ENCODE peak calls at places on chromosomes 6 and 20, in eight cellular contexts. D is GM23248, S is fibroblast of lung, G is IMR-90, A is mesenchymal stem cell, F is neuronal stem cell, Y is DND-41, K is GM23338. W is an unnamed sample.

GRCh38 chr20:32789896-32790750 is 27.9 kb downstream of the DNMT3B start:
- DNase-seq in D (peak), S (peak), G (peak), A (peak), F (peak), Y (peak), K (peak), W (peak)

GRCh38 chr6:7156666-7157278 is 49.0 kb downstream of the RREB1 start:
- DNase-seq in D (peak), S (peak), G (peak), A (peak), F (no peak), Y (no peak), K (no peak), W (no peak)

GRCh38 chr6:135240711-135241110 is 59.6 kb downstream of the MYB start:
- DNase-seq in D (no peak), S (no peak), G (no peak), A (no peak), F (no peak), Y (no peak), K (no peak), W (no peak)

GRCh38 chr20:50282592-50283241 is 92.1 kb downstream of the CEBPB start:
- DNase-seq in D (no peak), S (no peak), G (no peak), A (no peak), F (no peak), Y (no peak), K (no peak), W (no peak)

GRCh38 chr6:7311920-7312615 is 931 bp downstream of the SSR1 start:
- DNase-seq in D (peak), S (peak), G (peak), A (peak), F (no peak), Y (no peak), K (peak), W (peak)

GRCh38 chr6:158826819-158827501 is 7.8 kb upstream of the EZR start:
- DNase-seq in D (no peak), S (no peak), G (no peak), A (no peak), F (no peak), Y (no peak), K (no peak), W (no peak)

GRCh38 chr6:164150221-164150620 is 735.7 kb downstream of the QKI start:
- DNase-seq in D (no peak), S (no peak), G (no peak), A (no peak), F (peak), Y (no peak), K (no peak), W (no peak)

GRCh38 chr6:44534291-44534690 is 146.8 kb downstream of the CDC5L start:
- DNase-seq in D (peak), S (no peak), G (no peak), A (no peak), F (no peak), Y (no peak), K (no peak), W (no peak)

GRCh38 chr6:80022803-80023202 is 18.4 kb downstream of the TTK start:
- DNase-seq in D (peak), S (peak), G (peak), A (peak), F (no peak), Y (no peak), K (no peak), W (no peak)

GRCh38 chr6:150723857-150724256 is 124.2 kb downstream of the PLEKHG1 start:
- DNase-seq in D (peak), S (peak), G (no peak), A (no peak), F (no peak), Y (no peak), K (no peak), W (peak)

GRCh38 chr6:138226701-138227315 is 8.5 kb upstream of the PBOV1 start:
- DNase-seq in D (peak), S (no peak), G (no peak), A (no peak), F (no peak), Y (no peak), K (no peak), W (no peak)

GRCh38 chr20:461254-462198 is 807 bp downstream of the TBC1D20 start:
- DNase-seq in D (peak), S (peak), G (peak), A (peak), F (peak), Y (peak), K (peak), W (peak)

GRCh38 chr6:3276174-3277167 is 17.7 kb downstream of the PSMG4 start:
- DNase-seq in D (no peak), S (no peak), G (no peak), A (no peak), F (no peak), Y (no peak), K (no peak), W (no peak)

GRCh38 chr20:2775139-2775538 is 25.3 kb downstream of the CPXM1 start:
- DNase-seq in D (no peak), S (no peak), G (no peak), A (no peak), F (no peak), Y (no peak), K (no peak), W (no peak)

GRCh38 chr6:20757761-20758160 is 223.5 kb downstream of the CDKAL1 start:
- DNase-seq in D (peak), S (peak), G (peak), A (no peak), F (no peak), Y (no peak), K (no peak), W (peak)

GRCh38 chr6:37134622-37135191 is 35.2 kb upstream of the PIM1 start:
- DNase-seq in D (peak), S (peak), G (peak), A (peak), F (no peak), Y (no peak), K (no peak), W (peak)

GRCh38 chr6:18148304-18149025 is 6.4 kb downstream of the TPMT start:
- DNase-seq in D (peak), S (peak), G (peak), A (peak), F (no peak), Y (no peak), K (no peak), W (peak)

GRCh38 chr6:147716434-147716833 is 207.9 kb downstream of the SAMD5 start:
- DNase-seq in D (no peak), S (no peak), G (no peak), A (no peak), F (no peak), Y (no peak), K (no peak), W (no peak)

GRCh38 chr6:2921520-2922115 is 18.5 kb upstream of the SERPINB9 start:
- DNase-seq in D (no peak), S (no peak), G (no peak), A (no peak), F (no peak), Y (no peak), K (no peak), W (no peak)

GRCh38 chr20:51023617-51024155 is 779 bp upstream of the KCNG1 start:
- DNase-seq in D (no peak), S (no peak), G (no peak), A (no peak), F (no peak), Y (no peak), K (peak), W (no peak)

GRCh38 chr20:57451759-57452661 is 60.8 kb downstream of the RBM38 start:
- DNase-seq in D (no peak), S (no peak), G (no peak), A (no peak), F (no peak), Y (no peak), K (no peak), W (no peak)

GRCh38 chr20:18138639-18139583 is 1.2 kb downstream of the KAT14 start:
- DNase-seq in D (peak), S (no peak), G (no peak), A (peak), F (no peak), Y (no peak), K (no peak), W (no peak)

GRCh38 chr6:63441266-63441956 is 121.6 kb upstream of the LGSN start:
- DNase-seq in D (no peak), S (no peak), G (no peak), A (no peak), F (no peak), Y (no peak), K (peak), W (no peak)

GRCh38 chr6:113352029-113352801 is 504.9 kb upstream of the MARCKS start:
- DNase-seq in D (peak), S (peak), G (peak), A (peak), F (no peak), Y (no peak), K (no peak), W (peak)

GRCh38 chr6:20946037-20946436 is 411.8 kb downstream of the CDKAL1 start:
- DNase-seq in D (peak), S (peak), G (peak), A (peak), F (no peak), Y (peak), K (peak), W (peak)

GRCh38 chr6:138818496-138819194 is 22.8 kb downstream of the ECT2L start:
- DNase-seq in D (no peak), S (no peak), G (no peak), A (peak), F (no peak), Y (no peak), K (peak), W (peak)

GRCh38 chr6:97663252-97663651 is 380.2 kb upstream of the MMS22L start:
- DNase-seq in D (no peak), S (no peak), G (no peak), A (no peak), F (no peak), Y (no peak), K (no peak), W (no peak)

GRCh38 chr6:63509652-63510352 is 62.5 kb upstream of the LOC128125822 start:
- DNase-seq in D (peak), S (peak), G (peak), A (peak), F (no peak), Y (no peak), K (no peak), W (peak)

GRCh38 chr6:35216412-35216732 is 2.6 kb downstream of the SCUBE3 start:
- DNase-seq in D (no peak), S (no peak), G (no peak), A (no peak), F (no peak), Y (no peak), K (no peak), W (no peak)

GRCh38 chr6:21281366-21281765 is 312.2 kb upstream of the SOX4 start:
- DNase-seq in D (no peak), S (peak), G (no peak), A (peak), F (no peak), Y (no peak), K (no peak), W (no peak)

GRCh38 chr20:22574545-22575086 is 9.8 kb downstream of the FOXA2 start:
- DNase-seq in D (no peak), S (no peak), G (no peak), A (no peak), F (no peak), Y (no peak), K (no peak), W (no peak)

GRCh38 chr20:31951203-31951529 is 680 bp downstream of the PDRG1 start:
- DNase-seq in D (no peak), S (no peak), G (no peak), A (no peak), F (no peak), Y (no peak), K (no peak), W (no peak)

GRCh38 chr6:105137388-105137787 is 42.4 kb downstream of the POPDC3 start:
- DNase-seq in D (peak), S (peak), G (no peak), A (peak), F (no peak), Y (no peak), K (peak), W (peak)

DNA sequence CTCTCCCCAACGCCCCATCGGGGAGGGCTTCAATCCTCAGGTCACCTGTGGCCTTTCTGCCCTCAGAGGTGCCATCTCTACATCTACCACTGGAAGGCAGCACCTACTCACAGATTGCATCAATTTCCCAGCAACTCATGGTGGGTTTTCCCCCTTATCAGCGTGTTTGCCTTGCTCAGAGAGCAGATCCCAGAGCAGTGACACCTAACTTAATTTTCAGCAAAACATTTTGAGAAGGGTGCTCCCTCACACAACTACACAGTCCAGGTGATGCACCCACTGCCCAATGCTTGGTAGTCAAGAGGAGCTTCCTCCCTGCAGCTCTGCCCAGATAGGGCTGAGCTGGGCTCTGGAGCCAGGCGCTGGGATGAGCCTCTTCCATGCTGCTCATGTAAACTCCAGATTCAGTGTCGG is 48.2 kb downstream of the PLG start:
- DNase-seq in D (peak), S (no peak), G (no peak), A (no peak), F (peak), Y (peak), K (peak), W (peak)
- H2AFZ ChIP-seq in D (no peak), S (no peak), G (no peak), A (no peak), F (no peak), Y (no peak), K (peak), W (no peak)

DNA sequence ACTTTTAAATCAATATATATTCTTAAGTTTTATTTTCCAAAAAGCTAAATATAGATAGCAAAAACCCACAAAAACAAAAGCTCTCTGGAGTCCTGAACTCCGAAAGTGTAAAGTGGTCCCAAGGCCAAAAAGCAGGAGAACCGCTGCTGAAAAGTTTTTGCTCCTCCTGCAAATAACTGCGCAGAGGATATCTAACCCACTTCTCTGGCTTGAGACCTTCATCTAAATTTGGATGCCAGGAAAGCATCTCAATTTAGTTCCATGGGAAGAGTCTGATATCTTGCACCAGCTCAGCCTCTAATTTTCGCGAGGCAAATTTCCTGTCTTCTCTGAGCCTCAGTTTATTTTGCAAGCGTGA is 517 bp downstream of the MRPS10 start:
- DNase-seq in D (peak), S (no peak), G (no peak), A (no peak), F (no peak), Y (peak), K (no peak), W (no peak)
- H2AFZ ChIP-seq in D (peak), S (peak), G (no peak), A (no peak), F (peak), Y (peak), K (peak), W (peak)

DNA sequence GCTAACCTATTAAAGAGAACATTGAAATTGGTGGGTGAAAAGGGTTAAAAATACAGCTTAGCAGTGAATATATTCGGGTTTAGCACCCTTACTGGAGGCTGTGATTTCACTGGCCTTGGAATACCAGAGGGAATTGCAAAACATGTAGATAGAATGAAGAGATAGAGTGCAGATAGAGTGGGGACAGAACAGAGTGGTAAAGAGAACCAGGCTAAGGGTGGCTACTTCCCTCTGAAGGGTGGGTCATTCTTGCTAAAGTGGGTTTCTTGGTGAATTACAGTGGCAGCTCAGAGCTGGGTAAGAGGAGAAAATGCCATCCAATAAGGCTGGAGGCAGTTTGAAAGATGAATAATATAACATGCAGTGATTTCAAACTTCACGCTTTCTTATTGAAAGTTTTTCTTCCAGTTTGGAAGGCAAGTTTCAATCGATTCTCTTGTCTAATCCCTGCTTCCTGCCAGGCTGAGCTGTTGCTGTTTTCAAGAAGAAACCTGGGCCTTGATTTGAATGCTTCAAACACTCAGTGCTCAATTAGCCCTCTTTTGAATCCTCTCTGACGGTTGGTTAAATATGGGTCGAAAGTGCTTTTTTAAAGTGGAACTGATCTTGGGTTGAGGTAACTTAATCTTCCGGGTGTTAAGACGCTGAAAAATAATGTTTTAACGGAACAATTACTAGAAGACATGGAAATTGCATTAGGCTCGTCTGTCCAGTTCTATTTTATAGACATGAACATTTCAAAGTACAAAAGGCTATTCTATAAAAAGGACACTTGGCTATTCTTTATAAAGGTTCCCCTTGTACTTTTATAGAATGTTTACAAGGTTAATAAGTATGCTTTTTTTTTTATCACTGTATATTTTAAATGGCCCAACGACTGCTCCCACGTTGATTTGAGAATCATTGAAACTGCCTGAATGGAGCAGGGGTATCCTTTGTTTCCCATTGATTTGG is 203.3 kb downstream of the BCAS1 start:
- DNase-seq in D (peak), S (no peak), G (no peak), A (peak), F (no peak), Y (no peak), K (peak), W (no peak)
- H2AFZ ChIP-seq in D (peak), S (peak), G (peak), A (peak), F (peak), Y (peak), K (no peak), W (peak)

GRCh38 chr6:30842754-30843610 is 41.3 kb upstream of the DDR1 start:
- DNase-seq in D (no peak), S (peak), G (no peak), A (peak), F (no peak), Y (peak), K (no peak), W (no peak)

GRCh38 chr6:30841644-30842504 is 42.4 kb upstream of the DDR1 start:
- DNase-seq in D (no peak), S (peak), G (peak), A (peak), F (no peak), Y (no peak), K (no peak), W (no peak)

GRCh38 chr6:30844118-30844535 is 40.2 kb upstream of the DDR1 start:
- DNase-seq in D (peak), S (peak), G (peak), A (peak), F (peak), Y (no peak), K (peak), W (no peak)

GRCh38 chr6:30845183-30845582 is 39.1 kb upstream of the DDR1 start:
- DNase-seq in D (no peak), S (no peak), G (no peak), A (no peak), F (no peak), Y (peak), K (peak), W (no peak)

GRCh38 chr6:30843611-30843998 is 40.7 kb upstream of the DDR1 start:
- DNase-seq in D (no peak), S (no peak), G (no peak), A (no peak), F (no peak), Y (peak), K (no peak), W (no peak)
- H2AFZ ChIP-seq in D (peak), S (no peak), G (peak), A (no peak), F (peak), Y (peak), K (no peak), W (peak)

GRCh38 chr20:58810879-58811250 is 39.8 kb downstream of the GNAS-AS1 start:
- DNase-seq in D (no peak), S (no peak), G (no peak), A (no peak), F (no peak), Y (no peak), K (no peak), W (no peak)
- H2AFZ ChIP-seq in D (no peak), S (no peak), G (no peak), A (no peak), F (no peak), Y (no peak), K (no peak), W (no peak)